ENCODE peak calls at places on chromosomes 1 and 21, in ten cellular contexts. W is cardiac muscle cell, I is stomach, Q is IMR-90, L is ovary, A is sigmoid colon, Y is ascending aorta, G is neural progenitor cell, H is mucosa of descending colon, D is psoas muscle. R is an unnamed sample.

GRCh38 chr21:42460391-42461184 is 35.4 kb downstream of the RSPH1 start:
- DNase-seq in Y (no peak), D (peak; percentile 47), A (no peak), H (peak; percentile 50), G (peak; percentile 26), L (no peak), Q (no peak), I (no peak), W (no peak), R (no peak)

GRCh38 chr1:35605882-35606182 is 32.7 kb downstream of the TFAP2E start:
- DNase-seq in D (no peak), I (no peak), W (peak; percentile 27), G (no peak), Q (no peak), Y (no peak), H (no peak), L (no peak), A (no peak), R (no peak)

GRCh38 chr1:20126806-20127440 is 7.6 kb upstream of the PLA2G2D start:
- DNase-seq in Y (no peak), G (no peak), D (no peak), A (peak; percentile 42), L (no peak), H (no peak), Q (no peak), I (no peak), W (no peak), R (no peak)

GRCh38 chr1:83882906-83883305 is 116.0 kb downstream of the TTLL7 start:
- DNase-seq in I (no peak), Q (peak; percentile 58), D (no peak), A (no peak), L (no peak), G (peak; percentile 16), H (peak; percentile 41), Y (no peak), W (peak; percentile 54), R (no peak)

GRCh38 chr1:211750599-211750998 is 75.2 kb upstream of the NEK2 start:
- DNase-seq in L (no peak), D (no peak), Q (no peak), G (no peak), W (no peak), Y (no peak), A (no peak), I (no peak), H (no peak), R (no peak)

GRCh38 chr1:8860738-8861516 is 17.6 kb downstream of the ENO1 start:
- DNase-seq in I (no peak), L (no peak), Y (no peak), G (no peak), A (no peak), H (no peak), Q (no peak), W (no peak), D (no peak), R (no peak)

GRCh38 chr1:68270993-68271392 is 38.7 kb upstream of the WLS start:
- DNase-seq in W (no peak), G (no peak), H (no peak), Y (no peak), I (no peak), D (no peak), Q (peak; percentile 14), A (no peak), L (no peak), R (no peak)

GRCh38 chr1:183363967-183364366 is 54.2 kb downstream of the NMNAT2 start:
- DNase-seq in I (no peak), Q (no peak), Y (no peak), L (no peak), W (peak; percentile 72), H (no peak), A (no peak), G (no peak), D (no peak), R (no peak)

GRCh38 chr1:42739753-42740700 is at the start of gene CLDN19:
- DNase-seq in W (no peak), Q (no peak), L (no peak), H (no peak), I (no peak), Y (no peak), D (no peak), A (no peak), G (peak; percentile 90), R (no peak)

DNA sequence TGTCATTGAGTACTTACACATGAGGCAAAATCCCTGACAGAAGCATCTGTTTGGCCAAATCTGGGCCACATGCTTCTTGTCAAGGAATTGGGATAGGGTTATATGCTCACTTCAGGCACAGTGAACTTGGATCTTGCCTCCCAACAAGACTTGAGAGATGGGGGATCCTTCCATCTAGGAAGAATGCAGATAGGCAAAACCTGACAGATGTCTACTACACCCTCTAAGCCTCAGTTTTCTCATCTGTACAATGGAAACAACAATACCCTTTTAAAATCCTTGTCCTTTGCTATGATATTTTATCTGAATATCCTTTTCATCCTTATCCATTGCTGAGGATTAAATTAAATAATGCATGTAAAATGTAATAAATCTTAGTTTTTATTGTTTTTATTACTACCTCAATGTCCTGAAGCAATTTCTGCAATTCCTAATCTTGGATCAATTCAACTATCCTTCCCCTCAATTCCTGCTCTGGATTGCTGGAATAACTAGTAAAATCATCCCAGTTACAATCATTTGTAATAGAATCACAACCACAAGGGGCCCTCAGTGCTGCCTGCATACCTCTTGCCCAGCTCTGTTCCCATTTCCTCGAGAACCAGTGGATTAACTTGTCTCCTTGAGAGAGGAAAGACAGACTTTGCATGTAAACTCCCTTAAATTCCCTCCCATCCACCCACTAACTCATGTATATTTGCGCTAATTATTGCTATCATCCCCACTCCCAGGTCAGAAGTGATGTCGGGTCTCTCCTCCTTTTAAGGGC is 8.1 kb upstream of the XPR1 start:
- DNase-seq in Q (peak; percentile 58), L (no peak), W (peak; percentile 61), D (no peak), I (no peak), A (no peak), Y (no peak), H (peak; percentile 27), G (peak; percentile 59), R (no peak)
- TF ChIP-seq CTCF in Q (peak; percentile 51), L (no peak), W (peak; percentile 52), D (peak; percentile 16), I (no peak), A (no peak), Y (peak; percentile 22), H (no peak), G (peak; percentile 47), R (no peak)

GRCh38 chr1:205313681-205314308 is 7.8 kb downstream of the NUAK2 start:
- DNase-seq in W (peak; percentile 81), Q (peak; percentile 86), L (peak; percentile 67), D (peak; percentile 71), I (peak; percentile 35), A (no peak), G (peak; percentile 100), H (no peak), Y (no peak), R (peak; percentile 30)
- H3K4me1 ChIP-seq in W (peaks cover 22% of the 10 kb centered on the region), Q (peaks cover 43% of the 10 kb centered on the region), L (peaks cover 15% of the 10 kb centered on the region), D (peaks cover 51% of the 10 kb centered on the region), I (peaks cover 67% of the 10 kb centered on the region), A (no peaks in the 10 kb centered on the region), G (peaks cover 79% of the 10 kb centered on the region), H (peaks cover 85% of the 10 kb centered on the region), Y (no peaks in the 10 kb centered on the region), R (no peaks in the 10 kb centered on the region)

GRCh38 chr1:1399870-1400575 is 888 bp upstream of the CCNL2 start:
- DNase-seq in A (no peak), G (peak; percentile 47), Y (no peak), L (peak; percentile 50), I (no peak), Q (peak; percentile 18), D (no peak), H (peak; percentile 31), W (peak; percentile 46), R (no peak)

GRCh38 chr1:1399187-1399869 is at the start of gene CCNL2:
- DNase-seq in W (peak; percentile 99), L (peak; percentile 99), D (peak; percentile 100), H (peak; percentile 99), A (peak; percentile 99), I (peak; percentile 99), G (peak; percentile 100), Y (peak; percentile 89), Q (peak; percentile 97), R (peak; percentile 99)

GRCh38 chr1:1402081-1402900 is 3.2 kb upstream of the CCNL2 start:
- DNase-seq in A (no peak), L (no peak), G (peak; percentile 77), W (peak; percentile 71), I (no peak), Y (no peak), H (peak; percentile 54), D (peak; percentile 77), Q (peak; percentile 60), R (no peak)

GRCh38 chr1:1401457-1402010 is 2.4 kb upstream of the CCNL2 start:
- DNase-seq in I (no peak), A (no peak), Y (no peak), D (no peak), W (no peak), H (no peak), L (no peak), Q (no peak), G (no peak), R (no peak)

GRCh38 chr1:1400576-1401456 is 1.7 kb upstream of the CCNL2 start:
- DNase-seq in Y (no peak), A (no peak), D (no peak), L (no peak), I (no peak), G (no peak), Q (peak; percentile 23), H (no peak), W (no peak), R (no peak)
- H3K36me3 ChIP-seq in Y (peaks cover 38% of the 10 kb centered on the region), A (peaks cover 30% of the 10 kb centered on the region), D (peaks cover 10% of the 10 kb centered on the region), L (no peaks in the 10 kb centered on the region), I (peaks cover 60% of the 10 kb centered on the region), G (peaks cover 10% of the 10 kb centered on the region), Q (peaks cover 53% of the 10 kb centered on the region), H (no peaks in the 10 kb centered on the region), W (peaks cover 40% of the 10 kb centered on the region), R (no peaks in the 10 kb centered on the region)

GRCh38 chr1:226722240-226722900 is 16.7 kb downstream of the ITPKB start:
- DNase-seq in Y (no peak), I (no peak), L (no peak), Q (no peak), W (no peak), D (no peak), A (no peak), G (no peak), H (no peak), R (peak; percentile 13)

GRCh38 chr1:226723640-226724532 is 15.2 kb downstream of the ITPKB start:
- DNase-seq in G (peak; percentile 77), D (no peak), I (no peak), H (no peak), A (peak; percentile 80), W (peak; percentile 81), L (peak; percentile 56), Q (peak; percentile 73), Y (no peak), R (peak; percentile 69)

GRCh38 chr1:226728448-226728847 is 10.6 kb downstream of the ITPKB start:
- DNase-seq in W (no peak), H (no peak), A (no peak), G (no peak), I (no peak), Y (no peak), D (no peak), Q (no peak), L (no peak), R (no peak)

GRCh38 chr1:226722901-226723639 is 16.0 kb downstream of the ITPKB start:
- DNase-seq in H (no peak), D (no peak), I (no peak), A (no peak), G (no peak), L (no peak), Q (no peak), Y (no peak), W (no peak), R (no peak)

DNA sequence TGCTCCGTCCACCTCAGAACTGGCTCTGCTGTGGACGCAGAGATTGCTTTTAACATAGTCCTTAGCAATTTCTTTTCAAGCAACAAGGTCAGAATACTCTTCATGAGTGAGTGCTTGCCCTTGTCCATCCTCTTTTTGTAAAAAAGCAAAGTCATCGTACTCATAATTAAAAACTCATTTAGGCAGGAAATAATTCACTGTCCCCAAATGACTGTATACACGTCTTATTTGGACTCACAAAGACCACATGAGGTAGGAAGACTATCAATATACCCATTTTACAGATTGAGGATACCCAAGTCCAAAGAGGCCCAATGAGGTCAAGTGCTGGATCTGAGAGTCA is 13.2 kb downstream of the ITPKB start:
- DNase-seq in H (no peak), I (no peak), Q (no peak), D (no peak), G (no peak), Y (no peak), W (no peak), A (no peak), L (no peak), R (no peak)
- TF ChIP-seq CTCF in H (no peak), I (no peak), Q (no peak), D (no peak), G (no peak), Y (no peak), W (no peak), A (no peak), L (no peak), R (no peak)